ENCODE peak calls at places on chromosome 3, in six cellular contexts. Z, L, P, K, X and C are unnamed samples.

GRCh38 chr3:119588112-119588511 is 8.8 kb downstream of the ADPRH start:
- DNase-seq in Z (peak; percentile 41), L (no peak), P (no peak), K (no peak), X (no peak), C (peak; percentile 63)

GRCh38 chr3:171972965-171973364 is 66.4 kb upstream of the FNDC3B start:
- DNase-seq in Z (no peak), L (peak; percentile 45), P (no peak), K (no peak), X (no peak), C (no peak)

GRCh38 chr3:9168230-9168629 is 81.2 kb downstream of the SRGAP3 start:
- DNase-seq in Z (peak; percentile 94), L (no peak), P (no peak), K (no peak), X (no peak), C (no peak)

GRCh38 chr3:136070334-136070733 is 104.8 kb downstream of the PPP2R3A start:
- DNase-seq in Z (no peak), L (peak; percentile 69), P (no peak), K (no peak), X (peak; percentile 92), C (peak; percentile 26)

GRCh38 chr3:61522064-61522463 is 39.3 kb upstream of the PTPRG start:
- DNase-seq in Z (peak; percentile 4), L (no peak), P (no peak), K (no peak), X (no peak), C (no peak)

GRCh38 chr3:14119166-14119510 is 5.5 kb downstream of the CHCHD4 start:
- DNase-seq in Z (no peak), L (no peak), P (no peak), K (no peak), X (no peak), C (no peak)

GRCh38 chr3:174440350-174440716 is 418.8 kb upstream of the NAALADL2 start:
- DNase-seq in Z (no peak), L (peak; percentile 80), P (no peak), K (no peak), X (peak; percentile 70), C (no peak)

GRCh38 chr3:101825904-101826445 is 23.3 kb upstream of the NFKBIZ start:
- DNase-seq in Z (no peak), L (peak; percentile 29), P (no peak), K (no peak), X (peak; percentile 45), C (peak; percentile 32)

GRCh38 chr3:186640473-186640818 is 247 bp downstream of the FETUB start:
- DNase-seq in Z (no peak), L (peak; percentile 8), P (peak; percentile 21), K (peak; percentile 21), X (no peak), C (no peak)

GRCh38 chr3:66233033-66233432 is 12.2 kb downstream of the SLC25A26 start:
- DNase-seq in Z (no peak), L (no peak), P (no peak), K (no peak), X (no peak), C (no peak)

GRCh38 chr3:46690798-46691197 is 2.7 kb downstream of the ALS2CL start:
- DNase-seq in Z (no peak), L (no peak), P (no peak), K (no peak), X (no peak), C (no peak)

GRCh38 chr3:124558898-124559649 is 171.2 kb upstream of the UMPS start:
- DNase-seq in Z (no peak), L (peak; percentile 97), P (peak; percentile 66), K (peak; percentile 36), X (peak; percentile 96), C (peak; percentile 90)

GRCh38 chr3:18847583-18848197 is 300.6 kb upstream of the KCNH8 start:
- DNase-seq in Z (peak; percentile 17), L (no peak), P (no peak), K (peak; percentile 10), X (no peak), C (no peak)

GRCh38 chr3:7962244-7962643 is 539.4 kb upstream of the LMCD1 start:
- DNase-seq in Z (no peak), L (no peak), P (no peak), K (no peak), X (no peak), C (no peak)

GRCh38 chr3:131549340-131549739 is 46.6 kb upstream of the MRPL3 start:
- DNase-seq in Z (peak; percentile 59), L (peak; percentile 6), P (no peak), K (no peak), X (no peak), C (no peak)

GRCh38 chr3:159451067-159451466 is 537.6 kb upstream of the IL12A start:
- DNase-seq in Z (no peak), L (no peak), P (no peak), K (no peak), X (no peak), C (no peak)

GRCh38 chr3:87575538-87575937 is 299.2 kb upstream of the POU1F1 start:
- DNase-seq in Z (no peak), L (no peak), P (no peak), K (no peak), X (no peak), C (no peak)

GRCh38 chr3:191809326-191809949 is 348.5 kb downstream of the PYDC2 start:
- DNase-seq in Z (no peak), L (no peak), P (no peak), K (no peak), X (no peak), C (no peak)

GRCh38 chr3:170301404-170301803 is 56.1 kb upstream of the SKIL start:
- DNase-seq in Z (no peak), L (peak; percentile 71), P (no peak), K (no peak), X (peak; percentile 32), C (peak; percentile 47)

GRCh38 chr3:126317029-126317996 is 39.9 kb downstream of the KLF15 start:
- DNase-seq in Z (no peak), L (no peak), P (no peak), K (no peak), X (no peak), C (no peak)

GRCh38 chr3:155391104-155391503 is 97.6 kb upstream of the STRIT1 start:
- DNase-seq in Z (no peak), L (peak; percentile 11), P (no peak), K (no peak), X (peak; percentile 25), C (no peak)

GRCh38 chr3:2301361-2301760 is 202.7 kb downstream of the CNTN4 start:
- DNase-seq in Z (no peak), L (no peak), P (no peak), K (no peak), X (no peak), C (no peak)

GRCh38 chr3:14549256-14549931 is 9.3 kb upstream of the GRIP2 start:
- DNase-seq in Z (peak; percentile 11), L (peak; percentile 11), P (no peak), K (peak; percentile 63), X (peak; percentile 25), C (peak; percentile 4)

GRCh38 chr3:111605493-111605892 is 10.3 kb upstream of the ZBED2 start:
- DNase-seq in Z (no peak), L (no peak), P (no peak), K (no peak), X (no peak), C (no peak)

GRCh38 chr3:136171097-136171542 is 25.0 kb downstream of the MSL2 start:
- DNase-seq in Z (no peak), L (no peak), P (no peak), K (no peak), X (peak; percentile 36), C (peak; percentile 25)